ENCODE peak calls at places on chromosome 17, in four cellular contexts. M is AG09319, W is NCI-H1092 treated with DMSO at 0.1 percent for 48 hours, I is T-cell. T is an unnamed sample.

GRCh38 chr17:55601874-55602364 is 90.7 kb upstream of the SMIM36 start:
- DNase-seq in W (peak), M (no peak), I (no peak), T (no peak)

GRCh38 chr17:54900457-54901229 is at the start of gene TOM1L1:
- DNase-seq in I (peak), W (peak), M (no peak), T (no peak)

GRCh38 chr17:82394296-82394695 is 22.7 kb downstream of the UTS2R start:
- DNase-seq in M (no peak), I (no peak), W (no peak), T (no peak)

GRCh38 chr17:77566151-77566550 is 392.4 kb upstream of the TNRC6C start:
- DNase-seq in W (no peak), I (no peak), M (no peak), T (no peak)

GRCh38 chr17:4635823-4636375 is 5.6 kb downstream of the ALOX15 start:
- DNase-seq in I (no peak), M (no peak), W (no peak), T (no peak)

GRCh38 chr17:44005865-44006580 is 1.6 kb downstream of the NAGS start:
- DNase-seq in I (peak), M (no peak), W (no peak), T (peak)

GRCh38 chr17:77400445-77400870 is 259.7 kb downstream of the SEC14L1 start:
- DNase-seq in W (peak), I (peak), M (no peak), T (peak)

GRCh38 chr17:45413498-45413923 is 19.2 kb downstream of the ARHGAP27 start:
- DNase-seq in W (no peak), M (no peak), I (no peak), T (no peak)

GRCh38 chr17:58416937-58417299 is 416 bp downstream of the RNF43 start:
- DNase-seq in W (no peak), I (no peak), M (no peak), T (no peak)

GRCh38 chr17:16425698-16426659 is 10.6 kb downstream of the TRPV2 start:
- DNase-seq in M (no peak), W (peak), I (no peak), T (no peak)

GRCh38 chr17:31673076-31673475 is 186.0 kb downstream of the COPRS start:
- DNase-seq in W (no peak), M (no peak), I (no peak), T (no peak)

T was measured in immature natural killer cell.